ENCODE peak calls at places on chromosome 20, in six cellular contexts. One of them, this sample, is unnamed.

GRCh38 chr20:44065401-44066340 is 121.3 kb downstream of the JPH2 start:
- DNase-seq in stimulated activated CD4-positive, alpha-beta T cell treated with anti-CD3 and anti-CD28 coated beads, Interleukin-1b, Interleukin-23, amount 100 ng/mL, for 24 hours: no peak
- DNase-seq in Ammon's horn: no peak
- DNase-seq in AG08396: no peak
- DNase-seq in activated naive CD4-positive, alpha-beta T cell: no peak
- DNase-seq in Peyer's patch: no peak
- DNase-seq in this sample: no peak

GRCh38 chr20:50057409-50058053 is 55.4 kb downstream of the UBE2V1 start:
- DNase-seq in stimulated activated CD4-positive, alpha-beta T cell treated with anti-CD3 and anti-CD28 coated beads, Interleukin-1b, Interleukin-23, amount 100 ng/mL, for 24 hours: no peak
- DNase-seq in Ammon's horn: no peak
- DNase-seq in AG08396: no peak
- DNase-seq in activated naive CD4-positive, alpha-beta T cell: no peak
- DNase-seq in Peyer's patch: no peak
- DNase-seq in this sample: no peak

GRCh38 chr20:7220755-7221154 is 453.3 kb downstream of the BMP2 start:
- DNase-seq in stimulated activated CD4-positive, alpha-beta T cell treated with anti-CD3 and anti-CD28 coated beads, Interleukin-1b, Interleukin-23, amount 100 ng/mL, for 24 hours: no peak
- DNase-seq in Ammon's horn: no peak
- DNase-seq in AG08396: no peak
- DNase-seq in activated naive CD4-positive, alpha-beta T cell: no peak
- DNase-seq in Peyer's patch: no peak
- DNase-seq in this sample: no peak

GRCh38 chr20:63641792-63642517 is 11.3 kb downstream of the STMN3 start:
- DNase-seq in stimulated activated CD4-positive, alpha-beta T cell treated with anti-CD3 and anti-CD28 coated beads, Interleukin-1b, Interleukin-23, amount 100 ng/mL, for 24 hours: peak
- DNase-seq in Ammon's horn: peak
- DNase-seq in AG08396: peak
- DNase-seq in activated naive CD4-positive, alpha-beta T cell: peak
- DNase-seq in Peyer's patch: peak
- DNase-seq in this sample: peak

GRCh38 chr20:44166008-44166407 is 21.0 kb downstream of the JPH2 start:
- DNase-seq in stimulated activated CD4-positive, alpha-beta T cell treated with anti-CD3 and anti-CD28 coated beads, Interleukin-1b, Interleukin-23, amount 100 ng/mL, for 24 hours: no peak
- DNase-seq in Ammon's horn: no peak
- DNase-seq in AG08396: peak
- DNase-seq in activated naive CD4-positive, alpha-beta T cell: no peak
- DNase-seq in Peyer's patch: no peak
- DNase-seq in this sample: no peak

GRCh38 chr20:5627463-5628050 is 122.6 kb upstream of the SHLD1 start:
- DNase-seq in stimulated activated CD4-positive, alpha-beta T cell treated with anti-CD3 and anti-CD28 coated beads, Interleukin-1b, Interleukin-23, amount 100 ng/mL, for 24 hours: no peak
- DNase-seq in Ammon's horn: no peak
- DNase-seq in AG08396: no peak
- DNase-seq in activated naive CD4-positive, alpha-beta T cell: no peak
- DNase-seq in Peyer's patch: no peak
- DNase-seq in this sample: no peak

GRCh38 chr20:33130553-33130952 is 37.4 kb upstream of the BPIFA2 start:
- DNase-seq in stimulated activated CD4-positive, alpha-beta T cell treated with anti-CD3 and anti-CD28 coated beads, Interleukin-1b, Interleukin-23, amount 100 ng/mL, for 24 hours: no peak
- DNase-seq in Ammon's horn: no peak
- DNase-seq in AG08396: no peak
- DNase-seq in activated naive CD4-positive, alpha-beta T cell: no peak
- DNase-seq in Peyer's patch: no peak
- DNase-seq in this sample: no peak

GRCh38 chr20:37220796-37221195 is 40.8 kb downstream of the GHRH start:
- DNase-seq in stimulated activated CD4-positive, alpha-beta T cell treated with anti-CD3 and anti-CD28 coated beads, Interleukin-1b, Interleukin-23, amount 100 ng/mL, for 24 hours: no peak
- DNase-seq in Ammon's horn: no peak
- DNase-seq in AG08396: no peak
- DNase-seq in activated naive CD4-positive, alpha-beta T cell: no peak
- DNase-seq in Peyer's patch: peak
- DNase-seq in this sample: no peak

This sample was measured in G401.